ENCODE peak calls at places on chromosomes 12 and 14, in seven cellular contexts. One of them, this sample, is unnamed.

GRCh38 chr12:105538880-105539279 is 208.4 kb downstream of the C12orf75 start:
- DNase-seq in NCI-H446: peak; percentile 37
- DNase-seq in germinal center: no peak
- DNase-seq in stimulated activated CD8-positive, alpha-beta memory T cell treated with anti-CD3 and anti-CD28 coated beads, Interleukin-15, amount 100 ng/mL, for 1 hour: no peak
- DNase-seq in Peyer's patch: no peak
- DNase-seq in COR-L47: no peak
- DNase-seq in HepG2: no peak
- DNase-seq in this sample: no peak

GRCh38 chr14:90578283-90578985 is 181.6 kb downstream of the CALM1 start:
- DNase-seq in NCI-H446: peak; percentile 50
- DNase-seq in germinal center: no peak
- DNase-seq in stimulated activated CD8-positive, alpha-beta memory T cell treated with anti-CD3 and anti-CD28 coated beads, Interleukin-15, amount 100 ng/mL, for 1 hour: no peak
- DNase-seq in Peyer's patch: no peak
- DNase-seq in COR-L47: no peak
- DNase-seq in HepG2: no peak
- DNase-seq in this sample: no peak

GRCh38 chr14:105026789-105027563 is 6.1 kb upstream of the CDCA4 start:
- DNase-seq in NCI-H446: peak; percentile 71
- DNase-seq in germinal center: no peak
- DNase-seq in stimulated activated CD8-positive, alpha-beta memory T cell treated with anti-CD3 and anti-CD28 coated beads, Interleukin-15, amount 100 ng/mL, for 1 hour: no peak
- DNase-seq in Peyer's patch: no peak
- DNase-seq in COR-L47: no peak
- DNase-seq in HepG2: no peak
- DNase-seq in this sample: no peak

GRCh38 chr14:95386536-95386935 is 66.8 kb upstream of the CLMN start:
- DNase-seq in NCI-H446: no peak
- DNase-seq in germinal center: no peak
- DNase-seq in stimulated activated CD8-positive, alpha-beta memory T cell treated with anti-CD3 and anti-CD28 coated beads, Interleukin-15, amount 100 ng/mL, for 1 hour: no peak
- DNase-seq in Peyer's patch: no peak
- DNase-seq in COR-L47: no peak
- DNase-seq in HepG2: no peak
- DNase-seq in this sample: no peak

GRCh38 chr12:27424631-27425230 is 21.8 kb upstream of the SMCO2 start:
- DNase-seq in NCI-H446: peak; percentile 30
- DNase-seq in germinal center: peak; percentile 5
- DNase-seq in stimulated activated CD8-positive, alpha-beta memory T cell treated with anti-CD3 and anti-CD28 coated beads, Interleukin-15, amount 100 ng/mL, for 1 hour: no peak
- DNase-seq in Peyer's patch: no peak
- DNase-seq in COR-L47: no peak
- DNase-seq in HepG2: peak; percentile 45
- DNase-seq in this sample: no peak

GRCh38 chr14:76918176-76918750 is 92.1 kb downstream of the LRRC74A start:
- DNase-seq in NCI-H446: peak; percentile 96
- DNase-seq in germinal center: no peak
- DNase-seq in stimulated activated CD8-positive, alpha-beta memory T cell treated with anti-CD3 and anti-CD28 coated beads, Interleukin-15, amount 100 ng/mL, for 1 hour: no peak
- DNase-seq in Peyer's patch: peak; percentile 55
- DNase-seq in COR-L47: no peak
- DNase-seq in HepG2: no peak
- DNase-seq in this sample: no peak

GRCh38 chr12:128021561-128021960 is 245.4 kb upstream of the TMEM132C start:
- DNase-seq in NCI-H446: no peak
- DNase-seq in germinal center: no peak
- DNase-seq in stimulated activated CD8-positive, alpha-beta memory T cell treated with anti-CD3 and anti-CD28 coated beads, Interleukin-15, amount 100 ng/mL, for 1 hour: no peak
- DNase-seq in Peyer's patch: no peak
- DNase-seq in COR-L47: no peak
- DNase-seq in HepG2: no peak
- DNase-seq in this sample: no peak

GRCh38 chr14:75277796-75278421 is 719 bp upstream of the FOS start:
- DNase-seq in NCI-H446: no peak
- DNase-seq in germinal center: no peak
- DNase-seq in stimulated activated CD8-positive, alpha-beta memory T cell treated with anti-CD3 and anti-CD28 coated beads, Interleukin-15, amount 100 ng/mL, for 1 hour: no peak
- DNase-seq in Peyer's patch: no peak
- DNase-seq in COR-L47: no peak
- DNase-seq in HepG2: no peak
- DNase-seq in this sample: no peak

GRCh38 chr12:124026755-124027745 is 54.0 kb downstream of the ZNF664 start:
- DNase-seq in NCI-H446: no peak
- DNase-seq in germinal center: no peak
- DNase-seq in stimulated activated CD8-positive, alpha-beta memory T cell treated with anti-CD3 and anti-CD28 coated beads, Interleukin-15, amount 100 ng/mL, for 1 hour: no peak
- DNase-seq in Peyer's patch: no peak
- DNase-seq in COR-L47: no peak
- DNase-seq in HepG2: no peak
- DNase-seq in this sample: no peak

GRCh38 chr12:28610401-28611114 is 420.3 kb downstream of the CCDC91 start:
- DNase-seq in NCI-H446: no peak
- DNase-seq in germinal center: no peak
- DNase-seq in stimulated activated CD8-positive, alpha-beta memory T cell treated with anti-CD3 and anti-CD28 coated beads, Interleukin-15, amount 100 ng/mL, for 1 hour: no peak
- DNase-seq in Peyer's patch: no peak
- DNase-seq in COR-L47: no peak
- DNase-seq in HepG2: no peak
- DNase-seq in this sample: no peak

GRCh38 chr12:28780096-28780495 is 369.0 kb upstream of the FAR2 start:
- DNase-seq in NCI-H446: peak; percentile 3
- DNase-seq in germinal center: no peak
- DNase-seq in stimulated activated CD8-positive, alpha-beta memory T cell treated with anti-CD3 and anti-CD28 coated beads, Interleukin-15, amount 100 ng/mL, for 1 hour: no peak
- DNase-seq in Peyer's patch: peak; percentile 63
- DNase-seq in COR-L47: no peak
- DNase-seq in HepG2: peak; percentile 12
- DNase-seq in this sample: no peak

GRCh38 chr12:52313926-52314325 is 7.3 kb downstream of the KRT83 start:
- DNase-seq in NCI-H446: no peak
- DNase-seq in germinal center: no peak
- DNase-seq in stimulated activated CD8-positive, alpha-beta memory T cell treated with anti-CD3 and anti-CD28 coated beads, Interleukin-15, amount 100 ng/mL, for 1 hour: no peak
- DNase-seq in Peyer's patch: no peak
- DNase-seq in COR-L47: no peak
- DNase-seq in HepG2: no peak
- DNase-seq in this sample: no peak

GRCh38 chr12:44317651-44318126 is 481.8 kb downstream of the TMEM117 start:
- DNase-seq in NCI-H446: peak; percentile 61
- DNase-seq in germinal center: no peak
- DNase-seq in stimulated activated CD8-positive, alpha-beta memory T cell treated with anti-CD3 and anti-CD28 coated beads, Interleukin-15, amount 100 ng/mL, for 1 hour: no peak
- DNase-seq in Peyer's patch: no peak
- DNase-seq in COR-L47: peak; percentile 41
- DNase-seq in HepG2: peak; percentile 30
- DNase-seq in this sample: no peak